ENCODE peak calls at places on chromosomes 1 and 21, in seven cellular contexts. G is SK-MEL-5; A is cardiac fibroblast; O is osteoblast; H is transverse colon; R is stimulated activated CD4-positive, alpha-beta T cell treated with anti-CD3 and anti-CD28 coated beads, Interleukin-4, amount 100 ng/mL, for 48 hours; E is NCI-H510A. J is an unnamed sample.

GRCh38 chr21:42160111-42160949 is 58.6 kb upstream of the ABCG1 start:
- DNase-seq in G (no peak), H (no peak), A (no peak), E (no peak), R (no peak), O (no peak), J (no peak)

GRCh38 chr1:156845055-156845952 is 13.6 kb downstream of the INSRR start:
- DNase-seq in O (peak), G (no peak), E (no peak), H (no peak), A (no peak), R (no peak), J (no peak)

GRCh38 chr1:44985747-44986359 is 542 bp downstream of the EIF2B3 start:
- DNase-seq in A (peak), R (no peak), E (no peak), G (no peak), H (no peak), O (peak), J (no peak)

GRCh38 chr1:224929335-224930237 is at the start of gene DNAH14:
- DNase-seq in R (no peak), G (peak), A (peak), E (peak), O (peak), H (peak), J (peak)

GRCh38 chr1:110212165-110213142 is 2.3 kb downstream of the KCNC4 start:
- DNase-seq in H (no peak), E (peak), O (peak), A (no peak), G (no peak), R (no peak), J (no peak)

GRCh38 chr1:43345119-43345518 is 7.5 kb downstream of the MPL start:
- DNase-seq in R (no peak), O (no peak), E (no peak), G (no peak), A (no peak), H (peak), J (no peak)

GRCh38 chr1:110976089-110976488 is 12.4 kb upstream of the LRIF1 start:
- DNase-seq in E (no peak), G (no peak), A (peak), H (no peak), O (peak), R (no peak), J (no peak)

GRCh38 chr1:108961752-108962486 is 1.4 kb downstream of the CLCC1 start:
- DNase-seq in E (no peak), H (no peak), G (no peak), O (peak), A (peak), R (no peak), J (no peak)

GRCh38 chr1:188958461-188959115 is 1519.1 kb downstream of the BRINP3 start:
- DNase-seq in G (peak), A (no peak), H (no peak), E (no peak), O (no peak), R (no peak), J (no peak)

GRCh38 chr1:83077411-83077810 is 921.5 kb downstream of the TTLL7 start:
- DNase-seq in E (no peak), R (no peak), A (peak), H (no peak), G (no peak), O (no peak), J (no peak)

GRCh38 chr1:115865704-115866380 is 24.9 kb upstream of the NHLH2 start:
- DNase-seq in H (no peak), R (no peak), O (no peak), E (no peak), G (peak), A (no peak), J (no peak)

GRCh38 chr1:109395602-109396512 is 1.9 kb downstream of the SORT1 start:
- DNase-seq in O (peak), E (no peak), A (peak), H (peak), G (peak), R (no peak), J (peak)

GRCh38 chr21:39110431-39110830 is 72.8 kb downstream of the PSMG1 start:
- DNase-seq in G (no peak), E (no peak), H (no peak), A (no peak), R (no peak), O (no peak), J (no peak)

GRCh38 chr1:2555634-2556276 is 416 bp upstream of the TNFRSF14 start:
- DNase-seq in A (peak), G (peak), H (peak), E (no peak), O (peak), R (peak), J (no peak)

GRCh38 chr1:49298304-49298703 is 521.6 kb upstream of the BEND5 start:
- DNase-seq in H (no peak), O (no peak), G (no peak), E (no peak), R (no peak), A (no peak), J (no peak)

GRCh38 chr21:45944601-45945000 is 37.0 kb upstream of the COL6A1 start:
- DNase-seq in H (no peak), G (no peak), A (no peak), O (no peak), E (no peak), R (no peak), J (no peak)

GRCh38 chr1:26189751-26190275 is 589 bp upstream of the CATSPER4 start:
- DNase-seq in R (no peak), O (peak), A (no peak), E (no peak), H (no peak), G (no peak), J (no peak)

GRCh38 chr1:56436912-56437403 is 142.4 kb downstream of the PLPP3 start:
- DNase-seq in A (no peak), O (no peak), E (no peak), H (no peak), G (no peak), R (no peak), J (no peak)

GRCh38 chr1:151819951-151820623 is 11.5 kb downstream of the RORC start:
- DNase-seq in G (no peak), H (no peak), R (no peak), O (peak), A (no peak), E (no peak), J (no peak)

GRCh38 chr1:217076902-217077301 is 353.7 kb upstream of the ESRRG start:
- DNase-seq in G (no peak), R (no peak), O (no peak), H (no peak), E (no peak), A (no peak), J (no peak)

GRCh38 chr1:199551967-199552565 is 475.4 kb upstream of the NR5A2 start:
- DNase-seq in R (peak), A (peak), O (no peak), G (peak), E (peak), H (peak), J (no peak)

GRCh38 chr1:223135176-223135575 is 7.9 kb downstream of the TLR5 start:
- DNase-seq in A (peak), R (no peak), E (no peak), H (peak), O (peak), G (no peak), J (no peak)

GRCh38 chr1:47262787-47263413 is 30.9 kb upstream of the TAL1 start:
- DNase-seq in E (no peak), G (peak), O (no peak), H (peak), R (peak), A (peak), J (peak)

GRCh38 chr1:87612966-87613365 is 284.3 kb downstream of the LMO4 start:
- DNase-seq in R (no peak), A (no peak), O (no peak), H (no peak), E (no peak), G (no peak), J (no peak)

GRCh38 chr1:185442065-185442464 is 125.0 kb upstream of the IVNS1ABP start:
- DNase-seq in E (no peak), O (peak), R (no peak), G (no peak), H (no peak), A (peak), J (no peak)

GRCh38 chr1:112904071-112904830 is 51.7 kb downstream of the SLC16A1 start:
- DNase-seq in O (no peak), R (peak), E (no peak), H (no peak), G (peak), A (peak), J (peak)

GRCh38 chr1:191279266-191279800 is 801.7 kb upstream of the BRINP3 start:
- DNase-seq in A (no peak), H (no peak), R (no peak), E (no peak), G (no peak), O (no peak), J (no peak)

GRCh38 chr1:186175588-186175987 is 199.5 kb downstream of the TPR start:
- DNase-seq in A (peak), G (no peak), O (no peak), R (no peak), E (no peak), H (no peak), J (no peak)

GRCh38 chr1:178869114-178869697 is 1.7 kb downstream of the ANGPTL1 start:
- DNase-seq in G (peak), E (no peak), H (no peak), O (peak), R (no peak), A (peak), J (no peak)

GRCh38 chr21:39381009-39381408 is 32.1 kb upstream of the HMGN1 start:
- DNase-seq in G (no peak), A (no peak), E (no peak), R (no peak), H (no peak), O (peak), J (peak)

GRCh38 chr1:116356067-116356466 is 17.0 kb upstream of the ATP1A1 start:
- DNase-seq in A (no peak), H (no peak), E (no peak), R (no peak), G (no peak), O (no peak), J (no peak)

GRCh38 chr1:213997772-213998107 is 10.0 kb downstream of the PROX1 start:
- DNase-seq in E (no peak), H (no peak), A (no peak), G (no peak), O (no peak), R (no peak), J (no peak)

GRCh38 chr21:38527737-38528136 is 29.5 kb upstream of the ERG start:
- DNase-seq in H (peak), O (no peak), E (no peak), G (no peak), R (no peak), A (no peak), J (no peak)

GRCh38 chr1:35369922-35370671 is 101.6 kb downstream of the ZMYM4 start:
- DNase-seq in R (no peak), H (peak), O (peak), E (no peak), A (peak), G (peak), J (no peak)

GRCh38 chr1:112721966-112722524 is 6.9 kb upstream of the PPM1J start:
- DNase-seq in O (peak), E (no peak), H (no peak), G (no peak), R (no peak), A (no peak), J (no peak)

GRCh38 chr1:242826706-242827336 is 302.3 kb upstream of the PLD5 start:
- DNase-seq in E (no peak), G (no peak), A (no peak), R (no peak), H (no peak), O (no peak), J (no peak)

GRCh38 chr1:57072775-57073174 is 107.0 kb upstream of the C8B start:
- DNase-seq in E (no peak), A (no peak), G (peak), H (no peak), O (no peak), R (no peak), J (no peak)

GRCh38 chr1:24849653-24850295 is 80.3 kb downstream of the RUNX3 start:
- DNase-seq in H (peak), E (no peak), O (no peak), A (no peak), G (peak), R (no peak), J (no peak)

GRCh38 chr1:212760126-212760823 is 31.3 kb downstream of the NSL1 start:
- DNase-seq in H (peak), A (no peak), G (peak), R (peak), O (peak), E (no peak), J (no peak)